ENCODE peak calls at places on chromosomes 13 and 19, in seven cellular contexts. One of them, this sample, is unnamed.
A peak's percentile ranks its signal among the peaks of the same experiment; 100 is the strongest.

GRCh38 chr13:114200673-114201005 is 21.6 kb downstream of the CFAP97D2 start:
- DNase-seq in stomach: no peak
- DNase-seq in fibroblast of the aortic adventitia: peak; percentile 19
- DNase-seq in IMR-90: peak; percentile 19
- DNase-seq in OCI-LY7: no peak
- DNase-seq in esophagus squamous epithelium: no peak
- DNase-seq in fibroblast of lung: peak; percentile 15
- DNase-seq in this sample: no peak

GRCh38 chr19:10454267-10454666 is 33.9 kb downstream of the PDE4A start:
- DNase-seq in fibroblast of lung: no peak
- DNase-seq in esophagus squamous epithelium: no peak
- DNase-seq in stomach: no peak
- DNase-seq in fibroblast of the aortic adventitia: no peak
- DNase-seq in OCI-LY7: no peak
- DNase-seq in IMR-90: peak; percentile 18
- DNase-seq in this sample: no peak

GRCh38 chr19:18203408-18203862 is 407 bp downstream of the RAB3A start:
- DNase-seq in stomach: no peak
- DNase-seq in fibroblast of the aortic adventitia: no peak
- DNase-seq in esophagus squamous epithelium: no peak
- DNase-seq in IMR-90: no peak
- DNase-seq in OCI-LY7: peak; percentile 60
- DNase-seq in fibroblast of lung: no peak
- DNase-seq in this sample: peak; percentile 36

GRCh38 chr19:6587998-6588507 is 2.9 kb downstream of the CD70 start:
- DNase-seq in IMR-90: no peak
- DNase-seq in fibroblast of lung: no peak
- DNase-seq in OCI-LY7: peak; percentile 85
- DNase-seq in esophagus squamous epithelium: no peak
- DNase-seq in stomach: no peak
- DNase-seq in fibroblast of the aortic adventitia: no peak
- DNase-seq in this sample: no peak

GRCh38 chr19:6616011-6616410 is 25.1 kb upstream of the CD70 start:
- DNase-seq in OCI-LY7: no peak
- DNase-seq in IMR-90: no peak
- DNase-seq in fibroblast of lung: peak; percentile 87
- DNase-seq in stomach: no peak
- DNase-seq in esophagus squamous epithelium: no peak
- DNase-seq in fibroblast of the aortic adventitia: peak; percentile 86
- DNase-seq in this sample: no peak

GRCh38 chr13:26019881-26020535 is 31.8 kb downstream of the SHISA2 start:
- DNase-seq in fibroblast of lung: peak; percentile 89
- DNase-seq in IMR-90: peak; percentile 63
- DNase-seq in esophagus squamous epithelium: no peak
- DNase-seq in stomach: no peak
- DNase-seq in fibroblast of the aortic adventitia: peak; percentile 35
- DNase-seq in OCI-LY7: no peak
- DNase-seq in this sample: no peak

GRCh38 chr19:15841875-15842569 is 26.6 kb upstream of the OR10H1 start:
- DNase-seq in IMR-90: no peak
- DNase-seq in fibroblast of the aortic adventitia: no peak
- DNase-seq in OCI-LY7: no peak
- DNase-seq in fibroblast of lung: no peak
- DNase-seq in esophagus squamous epithelium: no peak
- DNase-seq in stomach: no peak
- DNase-seq in this sample: no peak

GRCh38 chr19:43479961-43480561 is 14.7 kb upstream of the LYPD3 start:
- DNase-seq in OCI-LY7: no peak
- DNase-seq in fibroblast of the aortic adventitia: no peak
- DNase-seq in fibroblast of lung: no peak
- DNase-seq in IMR-90: no peak
- DNase-seq in stomach: no peak
- DNase-seq in esophagus squamous epithelium: no peak
- DNase-seq in this sample: no peak

GRCh38 chr19:45967246-45967645 is 6.4 kb downstream of the NOVA2 start:
- DNase-seq in esophagus squamous epithelium: no peak
- DNase-seq in OCI-LY7: no peak
- DNase-seq in fibroblast of lung: no peak
- DNase-seq in stomach: no peak
- DNase-seq in IMR-90: no peak
- DNase-seq in fibroblast of the aortic adventitia: no peak
- DNase-seq in this sample: no peak

GRCh38 chr19:45068041-45068440 is 8.2 kb downstream of the ZNF296 start:
- DNase-seq in stomach: no peak
- DNase-seq in fibroblast of the aortic adventitia: no peak
- DNase-seq in fibroblast of lung: no peak
- DNase-seq in OCI-LY7: no peak
- DNase-seq in IMR-90: no peak
- DNase-seq in esophagus squamous epithelium: no peak
- DNase-seq in this sample: no peak

GRCh38 chr19:4080473-4080872 is 13.8 kb upstream of the ZBTB7A start:
- DNase-seq in stomach: no peak
- DNase-seq in fibroblast of the aortic adventitia: no peak
- DNase-seq in IMR-90: no peak
- DNase-seq in esophagus squamous epithelium: no peak
- DNase-seq in OCI-LY7: no peak
- DNase-seq in fibroblast of lung: no peak
- DNase-seq in this sample: no peak

GRCh38 chr13:41930154-41930553 is 30.8 kb downstream of the VWA8 start:
- DNase-seq in IMR-90: no peak
- DNase-seq in esophagus squamous epithelium: no peak
- DNase-seq in stomach: no peak
- DNase-seq in OCI-LY7: no peak
- DNase-seq in fibroblast of the aortic adventitia: no peak
- DNase-seq in fibroblast of lung: no peak
- DNase-seq in this sample: no peak

GRCh38 chr19:4014541-4015491 is 7.3 kb downstream of the PIAS4 start:
- DNase-seq in fibroblast of the aortic adventitia: no peak
- DNase-seq in fibroblast of lung: no peak
- DNase-seq in IMR-90: no peak
- DNase-seq in OCI-LY7: peak; percentile 14
- DNase-seq in esophagus squamous epithelium: no peak
- DNase-seq in stomach: peak; percentile 55
- DNase-seq in this sample: peak; percentile 67

GRCh38 chr19:19538767-19539166 is 702 bp downstream of the CILP2 start:
- DNase-seq in IMR-90: no peak
- DNase-seq in stomach: no peak
- DNase-seq in fibroblast of lung: no peak
- DNase-seq in OCI-LY7: no peak
- DNase-seq in fibroblast of the aortic adventitia: no peak
- DNase-seq in esophagus squamous epithelium: no peak
- DNase-seq in this sample: no peak

GRCh38 chr13:26062853-26063444 is 11.1 kb upstream of the SHISA2 start:
- DNase-seq in fibroblast of lung: peak; percentile 58
- DNase-seq in IMR-90: peak; percentile 33
- DNase-seq in OCI-LY7: peak; percentile 50
- DNase-seq in stomach: peak; percentile 49
- DNase-seq in fibroblast of the aortic adventitia: peak; percentile 73
- DNase-seq in esophagus squamous epithelium: no peak
- DNase-seq in this sample: no peak

GRCh38 chr13:113537205-113537604 is 46.7 kb upstream of the DCUN1D2 start:
- DNase-seq in esophagus squamous epithelium: no peak
- DNase-seq in OCI-LY7: no peak
- DNase-seq in stomach: no peak
- DNase-seq in fibroblast of lung: no peak
- DNase-seq in IMR-90: no peak
- DNase-seq in fibroblast of the aortic adventitia: no peak
- DNase-seq in this sample: no peak

GRCh38 chr13:50484472-50485113 is 358.9 kb downstream of the DLEU7 start:
- DNase-seq in esophagus squamous epithelium: no peak
- DNase-seq in fibroblast of the aortic adventitia: no peak
- DNase-seq in OCI-LY7: no peak
- DNase-seq in stomach: no peak
- DNase-seq in fibroblast of lung: peak; percentile 12
- DNase-seq in IMR-90: no peak
- DNase-seq in this sample: no peak

GRCh38 chr19:17370026-17370587 is 7.0 kb downstream of the PLVAP start:
- DNase-seq in esophagus squamous epithelium: no peak
- DNase-seq in stomach: no peak
- DNase-seq in OCI-LY7: peak; percentile 85
- DNase-seq in fibroblast of lung: peak; percentile 15
- DNase-seq in fibroblast of the aortic adventitia: peak; percentile 80
- DNase-seq in IMR-90: peak; percentile 58
- DNase-seq in this sample: no peak

GRCh38 chr19:44003461-44004134 is 841 bp downstream of the ZNF230 start:
- DNase-seq in OCI-LY7: peak; percentile 19
- DNase-seq in fibroblast of the aortic adventitia: peak; percentile 11
- DNase-seq in esophagus squamous epithelium: no peak
- DNase-seq in IMR-90: no peak
- DNase-seq in fibroblast of lung: peak; percentile 0
- DNase-seq in stomach: no peak
- DNase-seq in this sample: no peak

GRCh38 chr19:40217027-40217810 is 965 bp downstream of the TTC9B start:
- DNase-seq in fibroblast of lung: no peak
- DNase-seq in IMR-90: no peak
- DNase-seq in fibroblast of the aortic adventitia: no peak
- DNase-seq in stomach: peak; percentile 65
- DNase-seq in esophagus squamous epithelium: no peak
- DNase-seq in OCI-LY7: peak; percentile 28
- DNase-seq in this sample: no peak

GRCh38 chr19:40217921-40218890 is at the start of gene TTC9B:
- DNase-seq in stomach: no peak
- DNase-seq in IMR-90: no peak
- DNase-seq in OCI-LY7: no peak
- DNase-seq in fibroblast of lung: no peak
- DNase-seq in fibroblast of the aortic adventitia: no peak
- DNase-seq in esophagus squamous epithelium: no peak
- DNase-seq in this sample: no peak

GRCh38 chr19:40216777-40217026 is 1.5 kb downstream of the TTC9B start:
- DNase-seq in fibroblast of the aortic adventitia: no peak
- DNase-seq in stomach: no peak
- DNase-seq in fibroblast of lung: no peak
- DNase-seq in esophagus squamous epithelium: no peak
- DNase-seq in IMR-90: no peak
- DNase-seq in OCI-LY7: no peak
- DNase-seq in this sample: no peak

GRCh38 chr19:40214936-40215335 is 3.2 kb downstream of the TTC9B start:
- DNase-seq in fibroblast of the aortic adventitia: no peak
- DNase-seq in stomach: no peak
- DNase-seq in OCI-LY7: no peak
- DNase-seq in IMR-90: no peak
- DNase-seq in esophagus squamous epithelium: no peak
- DNase-seq in fibroblast of lung: no peak
- DNase-seq in this sample: no peak

GRCh38 chr19:40216013-40216776 is 2.0 kb downstream of the TTC9B start:
- DNase-seq in IMR-90: no peak
- DNase-seq in fibroblast of lung: no peak
- DNase-seq in fibroblast of the aortic adventitia: no peak
- DNase-seq in OCI-LY7: no peak
- DNase-seq in stomach: no peak
- DNase-seq in esophagus squamous epithelium: no peak
- DNase-seq in this sample: no peak
- H3K4me3 ChIP-seq in IMR-90: no peak overlapping the region
- H3K4me3 ChIP-seq in fibroblast of lung: no peak overlapping the region
- H3K4me3 ChIP-seq in fibroblast of the aortic adventitia: no peak overlapping the region
- H3K4me3 ChIP-seq in OCI-LY7: no peak overlapping the region
- H3K4me3 ChIP-seq in stomach: no peak overlapping the region
- H3K4me3 ChIP-seq in esophagus squamous epithelium: no peak overlapping the region
- H3K4me3 ChIP-seq in this sample: no peak overlapping the region

DNA sequence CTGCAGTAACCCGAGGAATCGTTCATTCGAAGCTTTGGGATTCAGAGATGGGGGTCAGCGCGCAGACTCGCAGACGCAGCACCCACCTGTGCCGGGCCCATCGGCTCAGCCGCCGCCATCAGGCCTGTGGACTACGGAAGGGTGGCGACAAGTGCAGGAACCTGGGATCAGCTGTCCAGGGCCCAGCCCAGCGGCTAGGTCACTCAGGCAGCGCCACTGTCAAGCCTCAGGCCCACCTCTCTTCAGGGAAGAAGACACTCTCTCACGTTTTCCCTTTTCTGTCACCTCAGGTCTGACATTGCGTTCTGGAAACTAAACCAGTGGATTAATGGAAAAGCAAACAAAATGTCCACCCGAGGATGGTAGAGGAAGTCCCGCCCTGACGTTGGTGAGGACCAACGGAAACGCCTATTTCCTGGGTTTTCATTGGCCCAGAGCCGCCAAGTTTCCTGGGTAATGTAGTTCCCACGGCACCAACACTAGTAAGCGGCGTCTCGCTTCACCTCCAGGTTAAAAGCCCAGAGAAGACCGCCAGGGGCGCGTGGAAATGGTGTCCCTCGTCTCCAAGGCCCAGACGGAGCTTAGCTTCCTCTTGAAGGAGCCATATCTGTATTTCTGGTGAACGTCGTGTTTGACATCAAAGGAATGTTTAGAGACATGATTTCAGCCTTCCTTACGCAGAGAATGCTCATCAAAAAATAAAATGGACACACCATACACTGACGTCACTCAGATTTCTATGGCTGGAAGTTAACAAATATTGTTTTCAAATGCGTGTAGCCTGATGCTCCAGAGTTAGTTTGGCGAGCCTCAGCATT is at the start of gene ZNF772:
- DNase-seq in fibroblast of the aortic adventitia: peak; percentile 94
- DNase-seq in stomach: peak; percentile 91
- DNase-seq in esophagus squamous epithelium: peak; percentile 31
- DNase-seq in IMR-90: peak; percentile 96
- DNase-seq in OCI-LY7: peak; percentile 85
- DNase-seq in fibroblast of lung: peak; percentile 94
- DNase-seq in this sample: peak; percentile 90
- TF ChIP-seq CTCF in fibroblast of the aortic adventitia: peak; percentile 81
- TF ChIP-seq CTCF in stomach: no peak
- TF ChIP-seq CTCF in esophagus squamous epithelium: no peak
- TF ChIP-seq CTCF in IMR-90: peak; percentile 78
- TF ChIP-seq CTCF in OCI-LY7: no peak
- TF ChIP-seq CTCF in fibroblast of lung: peak; percentile 57
- TF ChIP-seq CTCF in this sample: no peak

DNA sequence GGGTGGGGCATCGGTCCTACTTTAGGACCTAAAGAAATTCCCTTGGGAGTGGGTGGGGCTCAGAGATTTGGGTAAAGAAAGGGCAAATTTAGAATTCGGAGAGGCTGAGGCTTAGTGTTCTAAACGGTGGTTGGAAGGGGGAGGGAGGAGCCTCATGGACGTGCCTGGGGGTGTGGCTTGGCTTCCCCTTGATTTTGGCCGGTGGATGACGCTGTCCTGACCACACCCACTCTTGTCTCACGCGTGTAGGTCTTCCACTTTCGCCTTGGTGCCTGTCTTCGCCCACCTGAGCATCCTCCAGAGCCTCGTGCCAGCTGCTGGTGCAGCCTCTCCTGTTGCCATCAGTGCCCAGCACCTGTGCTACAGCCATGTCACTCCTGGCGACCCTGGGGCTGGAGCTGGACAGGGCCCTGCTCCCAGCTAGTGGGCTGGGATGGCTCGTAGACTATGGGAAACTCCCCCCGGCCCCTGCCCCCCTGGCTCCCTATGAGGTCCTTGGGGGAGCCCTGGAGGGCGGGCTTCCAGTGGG is 1.2 kb upstream of the NUP62 start:
- DNase-seq in esophagus squamous epithelium: no peak
- DNase-seq in stomach: no peak
- DNase-seq in fibroblast of lung: no peak
- DNase-seq in IMR-90: no peak
- DNase-seq in OCI-LY7: peak; percentile 54
- DNase-seq in fibroblast of the aortic adventitia: peak; percentile 75
- DNase-seq in this sample: no peak
- H3K4me3 ChIP-seq in esophagus squamous epithelium: no peak overlapping the region
- H3K4me3 ChIP-seq in stomach: peak overlapping the region; percentile 93
- H3K4me3 ChIP-seq in fibroblast of lung: peak overlapping the region; percentile 95
- H3K4me3 ChIP-seq in IMR-90: no peak overlapping the region
- H3K4me3 ChIP-seq in OCI-LY7: peak overlapping the region; percentile 91
- H3K4me3 ChIP-seq in fibroblast of the aortic adventitia: peak overlapping the region; percentile 100
- H3K4me3 ChIP-seq in this sample: no peak overlapping the region

GRCh38 chr19:39497850-39498261 is 891 bp upstream of the DLL3 start:
- DNase-seq in fibroblast of lung: peak; percentile 24
- DNase-seq in IMR-90: peak; percentile 19
- DNase-seq in fibroblast of the aortic adventitia: peak; percentile 20
- DNase-seq in OCI-LY7: peak; percentile 84
- DNase-seq in esophagus squamous epithelium: no peak
- DNase-seq in stomach: no peak
- DNase-seq in this sample: no peak
- TF ChIP-seq CTCF in fibroblast of lung: peak; percentile 25
- TF ChIP-seq CTCF in IMR-90: peak; percentile 49
- TF ChIP-seq CTCF in fibroblast of the aortic adventitia: peak; percentile 40
- TF ChIP-seq CTCF in OCI-LY7: peak; percentile 65
- TF ChIP-seq CTCF in esophagus squamous epithelium: no peak
- TF ChIP-seq CTCF in stomach: no peak
- TF ChIP-seq CTCF in this sample: no peak